ENCODE peak calls at places on chromosomes 3 and 15, in five cellular contexts. N is kidney, W is uterus, F is stomach, O is transverse colon. M is an unnamed sample. For H3K4me1, the result is how much of the 10 kb centered on the place peaks cover.

GRCh38 chr3:149342413-149343340 is 9.2 kb upstream of the TM4SF18 start:
- DNase-seq in F (no peak), N (no peak), O (no peak), W (no peak), M (no peak)

GRCh38 chr3:52232279-52233107 is 6.5 kb downstream of the TWF2 start:
- DNase-seq in N (no peak), W (no peak), O (no peak), F (no peak), M (peak)

GRCh38 chr3:10602769-10603768 is 97.7 kb upstream of the ATP2B2 start:
- DNase-seq in O (no peak), F (no peak), N (no peak), W (no peak), M (no peak)

GRCh38 chr3:181081930-181082329 is 92.4 kb upstream of the DNAJC19 start:
- DNase-seq in N (no peak), W (no peak), F (no peak), O (no peak), M (no peak)

GRCh38 chr3:49157289-49157688 is 8.8 kb downstream of the CCDC71 start:
- DNase-seq in F (no peak), N (no peak), W (no peak), O (no peak), M (no peak)

GRCh38 chr3:52366527-52366926 is 50.4 kb downstream of the DNAH1 start:
- DNase-seq in N (no peak), O (no peak), W (no peak), F (no peak), M (no peak)

GRCh38 chr3:14785207-14786155 is 33.3 kb upstream of the FGD5 start:
- DNase-seq in O (no peak), N (peak), F (no peak), W (no peak), M (peak)

GRCh38 chr3:105564546-105565288 is 198.0 kb downstream of the ALCAM start:
- DNase-seq in O (peak), F (no peak), N (no peak), W (no peak), M (no peak)

GRCh38 chr15:93983501-93983900 is 247.9 kb upstream of the MCTP2 start:
- DNase-seq in N (no peak), F (no peak), W (no peak), O (no peak), M (no peak)

GRCh38 chr3:74630602-74631001 is 16.1 kb upstream of the CNTN3 start:
- DNase-seq in W (no peak), O (no peak), F (no peak), N (no peak), M (no peak)

GRCh38 chr15:61879219-61879618 is 181.0 kb downstream of the VPS13C start:
- DNase-seq in W (no peak), O (peak), N (peak), F (peak), M (no peak)

GRCh38 chr3:15063656-15064286 is 1.3 kb downstream of the MRPS25 start:
- DNase-seq in F (no peak), N (no peak), W (no peak), O (no peak), M (no peak)

GRCh38 chr3:148642214-148642613 is 55.5 kb upstream of the AGTR1 start:
- DNase-seq in O (no peak), F (no peak), N (no peak), W (no peak), M (no peak)

GRCh38 chr3:150069633-150070032 is 98.9 kb upstream of the PFN2 start:
- DNase-seq in F (no peak), O (no peak), W (no peak), N (no peak), M (no peak)

GRCh38 chr3:8839607-8840325 is 70.4 kb upstream of the OXTR start:
- DNase-seq in F (no peak), O (no peak), W (no peak), N (no peak), M (no peak)

GRCh38 chr3:129131465-129132088 is 10.0 kb upstream of the RAB43 start:
- DNase-seq in N (no peak), F (no peak), O (no peak), W (no peak), M (no peak)

GRCh38 chr3:42600958-42601675 is 631 bp downstream of the NKTR start:
- DNase-seq in F (peak), O (peak), N (peak), W (peak), M (peak)

GRCh38 chr3:122515856-122516255 is 1.1 kb upstream of the KPNA1 start:
- DNase-seq in W (no peak), F (no peak), N (no peak), O (no peak), M (no peak)

GRCh38 chr15:42274693-42274971 is 1.4 kb upstream of the TMEM87A start:
- DNase-seq in F (no peak), W (no peak), N (no peak), O (peak), M (no peak)

GRCh38 chr15:98889930-98890695 is 117.5 kb downstream of the PGPEP1L start:
- DNase-seq in W (no peak), F (no peak), O (no peak), N (no peak), M (no peak)

GRCh38 chr15:37015476-37015875 is 84.9 kb downstream of the MEIS2 start:
- DNase-seq in W (no peak), O (no peak), F (no peak), N (no peak), M (no peak)

GRCh38 chr15:37017031-37017625 is 83.2 kb downstream of the MEIS2 start:
- DNase-seq in W (no peak), O (no peak), N (no peak), F (no peak), M (no peak)

GRCh38 chr15:37020852-37021251 is 79.5 kb downstream of the MEIS2 start:
- DNase-seq in N (no peak), F (no peak), W (no peak), O (no peak), M (no peak)

GRCh38 chr15:37016287-37016686 is 84.1 kb downstream of the MEIS2 start:
- DNase-seq in O (peak), W (peak), F (no peak), N (no peak), M (no peak)

GRCh38 chr15:37019479-37020433 is 80.6 kb downstream of the MEIS2 start:
- DNase-seq in O (no peak), F (peak), W (no peak), N (peak), M (no peak)
- H3K4me1 ChIP-seq in O (under half), F (under half), W (under half), N (under half), M (under half)

DNA sequence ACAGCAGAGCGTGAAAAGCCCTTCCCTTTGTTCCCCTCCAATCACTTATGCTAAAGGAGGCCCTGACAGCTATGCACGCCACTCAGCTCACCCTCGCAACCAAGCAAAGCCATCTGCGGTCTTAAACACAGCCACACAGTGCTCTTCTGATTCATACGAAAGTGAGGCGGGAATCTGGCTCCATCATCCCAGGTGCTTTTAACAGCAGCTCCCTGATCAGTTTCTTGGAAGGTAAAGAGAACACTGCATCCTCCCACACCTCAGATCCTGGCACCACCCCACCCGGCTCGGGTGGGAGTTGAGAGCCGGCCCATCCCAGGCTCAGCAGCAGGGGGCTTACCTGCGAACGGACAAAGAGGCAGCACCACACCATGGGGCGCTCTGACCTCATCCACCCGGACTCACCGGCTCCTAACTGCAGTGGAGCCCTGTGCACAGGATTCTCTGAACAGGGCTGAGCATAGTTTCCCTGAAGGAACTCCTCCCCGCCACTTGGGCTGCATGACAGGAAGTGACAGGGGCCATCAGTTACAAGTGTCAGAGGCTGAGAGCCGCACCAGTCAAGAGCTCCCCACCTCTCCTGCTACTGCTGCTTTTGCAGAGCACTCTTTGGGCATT is 114.3 kb upstream of the ARHGEF3 start:
- DNase-seq in F (peak), W (no peak), N (peak), O (peak), M (no peak)
- H3K4me1 ChIP-seq in F (under half), W (under half), N (under half), O (under half), M (under half)

DNA sequence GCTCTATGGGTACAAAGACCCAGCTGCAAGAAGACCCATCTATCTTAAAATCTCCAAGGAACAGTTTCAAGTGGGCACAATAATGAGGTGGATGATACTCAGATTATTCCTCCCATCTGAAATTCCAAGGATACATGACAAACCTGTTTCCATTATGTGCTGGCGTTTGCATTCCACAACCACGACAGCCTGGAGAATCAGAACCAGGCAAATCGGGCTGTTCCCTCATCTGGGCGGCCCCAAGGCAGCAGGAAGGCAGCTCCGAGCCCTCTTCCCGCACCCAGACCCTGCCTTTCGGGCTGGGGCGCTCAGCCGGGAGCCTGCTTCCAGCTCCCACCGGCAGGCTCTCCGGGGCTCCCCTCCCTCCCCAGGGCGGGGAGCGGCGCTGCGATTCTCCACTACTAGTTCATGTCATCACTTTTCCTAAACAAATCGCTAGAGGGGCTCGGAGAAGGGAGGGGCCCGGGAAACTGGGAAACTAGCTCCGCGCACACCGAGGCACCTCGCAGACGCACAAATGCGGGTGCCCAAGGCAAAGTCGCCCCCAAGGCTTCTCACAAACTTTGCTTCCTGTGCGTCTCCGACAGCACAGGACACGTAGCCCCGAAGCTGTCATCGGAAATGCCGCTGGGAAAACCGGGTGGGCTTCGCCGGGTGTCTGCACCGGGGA is at the start of gene MGLL:
- DNase-seq in O (peak), W (peak), N (peak), F (peak), M (peak)
- H3K4me1 ChIP-seq in O (under half), W (under half), N (under half), F (under half), M (under half)

GRCh38 chr15:79003896-79004295 is 59.0 kb upstream of the CTSH start:
- DNase-seq in W (no peak), O (no peak), N (peak), F (no peak), M (no peak)

GRCh38 chr15:79004336-79004735 is 59.5 kb upstream of the CTSH start:
- DNase-seq in O (peak), F (no peak), W (no peak), N (peak), M (no peak)

GRCh38 chr15:79008666-79009065 is 63.8 kb upstream of the CTSH start:
- DNase-seq in F (no peak), W (no peak), O (no peak), N (peak), M (no peak)

GRCh38 chr15:79007066-79007465 is 62.2 kb upstream of the CTSH start:
- DNase-seq in N (peak), W (no peak), O (peak), F (peak), M (no peak)

DNA sequence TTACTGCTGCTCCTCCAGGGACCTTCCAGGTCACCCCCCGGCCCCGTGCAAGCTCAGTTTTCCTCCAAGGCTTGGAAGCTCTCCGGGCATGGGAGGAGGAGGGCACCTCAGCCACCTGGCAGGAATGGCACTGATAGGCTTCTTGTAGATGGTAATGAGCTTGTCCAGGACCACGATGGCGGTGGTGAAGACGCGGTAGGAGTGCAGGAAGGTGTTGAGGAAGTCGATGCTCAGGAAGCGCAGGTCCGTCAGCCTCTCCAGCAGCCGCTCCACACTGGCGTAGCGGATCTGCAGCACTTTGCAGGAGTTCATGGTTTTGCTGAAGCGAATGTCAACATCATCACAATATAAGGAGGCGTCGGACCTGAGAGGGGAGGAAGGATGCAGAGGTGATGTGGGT is 61.2 kb upstream of the CTSH start:
- DNase-seq in W (no peak), O (no peak), N (peak), F (no peak), M (no peak)
- H3K4me1 ChIP-seq in W (under half), O (under half), N (under half), F (under half), M (under half)

GRCh38 chr3:187747506-187747905 is 2.2 kb upstream of the BCL6 start:
- DNase-seq in N (no peak), F (no peak), W (no peak), O (no peak), M (no peak)

GRCh38 chr3:187750513-187751123 is 5.3 kb upstream of the BCL6 start:
- DNase-seq in N (no peak), O (peak), W (no peak), F (peak), M (no peak)

GRCh38 chr3:187746479-187747335 is 1.4 kb upstream of the BCL6 start:
- DNase-seq in F (no peak), O (no peak), W (no peak), N (no peak), M (no peak)

GRCh38 chr3:187748050-187748481 is 2.8 kb upstream of the BCL6 start:
- DNase-seq in O (peak), F (peak), W (peak), N (peak), M (peak)

GRCh38 chr3:187750041-187750512 is 4.8 kb upstream of the BCL6 start:
- DNase-seq in N (peak), O (peak), W (no peak), F (peak), M (peak)
- H3K4me1 ChIP-seq in N (under half), O (under half), W (under half), F (under half), M (under half)

GRCh38 chr3:195394024-195394423 is 48.8 kb downstream of the ACAP2 start:
- DNase-seq in F (no peak), O (no peak), N (no peak), W (no peak), M (no peak)
- H3K4me1 ChIP-seq in F (under half), O (under half), N (under half), W (under half), M (under half)